ENCODE peak calls at places on chromosomes 7 and 10, in four cellular contexts. S, W, Q and Y are unnamed samples.

GRCh38 chr10:128058106-128058745 is 68.0 kb downstream of the MKI67 start:
- DNase-seq in S (no peak), W (no peak), Q (no peak), Y (no peak)

GRCh38 chr10:111103196-111103595 is 26.4 kb downstream of the ADRA2A start:
- DNase-seq in S (no peak), W (no peak), Q (no peak), Y (no peak)

GRCh38 chr10:5510281-5511072 is 11.1 kb upstream of the CALML5 start:
- DNase-seq in S (no peak), W (no peak), Q (no peak), Y (no peak)

GRCh38 chr7:31796375-31796774 is 109.4 kb downstream of the PPP1R17 start:
- DNase-seq in S (no peak), W (no peak), Q (no peak), Y (no peak)

GRCh38 chr10:101952196-101952595 is 103.8 kb downstream of the ARMH3 start:
- DNase-seq in S (no peak), W (no peak), Q (no peak), Y (no peak)

GRCh38 chr10:27481486-27481885 is 22.6 kb upstream of the RAB18 start:
- DNase-seq in S (no peak), W (no peak), Q (no peak), Y (no peak)

GRCh38 chr10:43235070-43235900 is 31.6 kb downstream of the RASGEF1A start:
- DNase-seq in S (no peak), W (no peak), Q (no peak), Y (no peak)

GRCh38 chr7:15399446-15399845 is 162.4 kb downstream of the AGMO start:
- DNase-seq in S (no peak), W (no peak), Q (no peak), Y (no peak)

GRCh38 chr7:134587736-134588135 is 38.8 kb downstream of the AKR1B15 start:
- DNase-seq in S (no peak), W (no peak), Q (no peak), Y (no peak)

GRCh38 chr7:44046321-44047061 is 2.0 kb downstream of the DBNL start:
- DNase-seq in S (peak; percentile 76), W (no peak), Q (no peak), Y (no peak)
- TF ChIP-seq YY1 in S (no peak), W (no peak), Q (no peak), Y (no peak)

GRCh38 chr10:29784175-29784773 is 149.5 kb upstream of the SVIL start:
- DNase-seq in S (no peak), W (peak; percentile 29), Q (no peak), Y (peak; percentile 95)
- TF ChIP-seq SUZ12 in S (no peak), W (no peak), Q (no peak), Y (no peak)

GRCh38 chr7:116731737-116732335 is 59.8 kb downstream of the MET start:
- DNase-seq in S (no peak), W (peak; percentile 36), Q (no peak), Y (no peak)

GRCh38 chr7:116728413-116728812 is 56.4 kb downstream of the MET start:
- DNase-seq in S (no peak), W (no peak), Q (no peak), Y (no peak)

GRCh38 chr7:116732788-116733709 is 61.1 kb downstream of the MET start:
- DNase-seq in S (no peak), W (peak; percentile 21), Q (no peak), Y (no peak)

GRCh38 chr7:116730097-116731018 is 58.4 kb downstream of the MET start:
- DNase-seq in S (no peak), W (no peak), Q (no peak), Y (no peak)

GRCh38 chr7:116731019-116731388 is 59.0 kb downstream of the MET start:
- DNase-seq in S (no peak), W (no peak), Q (no peak), Y (no peak)
- H3K9ac ChIP-seq in S (no peak overlapping the region), W (no peak overlapping the region), Q (no peak overlapping the region), Y (no peak overlapping the region)

GRCh38 chr7:34895202-34895601 is 142.1 kb downstream of the DPY19L1 start:
- DNase-seq in S (no peak), W (no peak), Q (no peak), Y (no peak)

GRCh38 chr7:34902181-34902580 is 135.1 kb downstream of the DPY19L1 start:
- DNase-seq in S (no peak), W (no peak), Q (no peak), Y (no peak)

GRCh38 chr7:34904987-34905386 is 132.3 kb downstream of the DPY19L1 start:
- DNase-seq in S (no peak), W (no peak), Q (no peak), Y (no peak)

DNA sequence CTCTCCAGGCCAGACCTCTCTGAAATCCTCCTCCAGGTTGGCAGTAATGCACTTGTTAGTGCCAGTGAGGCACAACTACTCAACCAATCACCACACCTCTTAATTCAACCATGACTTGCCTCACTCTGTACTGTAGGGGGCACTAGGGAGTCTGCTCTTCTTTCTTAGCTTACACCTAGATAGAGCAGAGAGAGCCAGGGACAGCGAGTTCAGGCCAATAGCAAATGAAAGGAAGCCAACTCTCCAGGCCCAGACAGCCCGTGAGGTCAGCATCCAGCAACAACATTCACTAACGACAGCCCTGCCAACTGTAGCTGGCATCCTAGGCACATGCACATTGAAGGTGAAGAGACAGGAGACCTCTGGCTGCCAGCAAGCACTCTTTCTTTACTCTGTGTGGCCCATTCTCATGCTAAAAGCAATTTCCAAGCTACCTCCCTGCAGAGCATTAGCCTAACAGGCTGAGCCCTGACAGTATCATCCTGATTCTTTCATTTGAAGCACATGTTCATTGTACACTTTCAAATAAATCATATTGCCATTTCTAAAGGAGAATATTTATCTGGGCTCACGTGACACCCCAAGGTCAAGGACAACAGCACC is 136.3 kb downstream of the DPY19L1 start:
- DNase-seq in S (no peak), W (peak; percentile 20), Q (peak; percentile 63), Y (peak; percentile 50)
- TF ChIP-seq YY1 in S (no peak), W (no peak), Q (no peak), Y (no peak)

GRCh38 chr10:44851413-44851812 is 59.7 kb upstream of the TMEM72 start:
- DNase-seq in S (no peak), W (no peak), Q (no peak), Y (no peak)
- TF ChIP-seq SUZ12 in S (no peak), W (no peak), Q (no peak), Y (no peak)

DNA sequence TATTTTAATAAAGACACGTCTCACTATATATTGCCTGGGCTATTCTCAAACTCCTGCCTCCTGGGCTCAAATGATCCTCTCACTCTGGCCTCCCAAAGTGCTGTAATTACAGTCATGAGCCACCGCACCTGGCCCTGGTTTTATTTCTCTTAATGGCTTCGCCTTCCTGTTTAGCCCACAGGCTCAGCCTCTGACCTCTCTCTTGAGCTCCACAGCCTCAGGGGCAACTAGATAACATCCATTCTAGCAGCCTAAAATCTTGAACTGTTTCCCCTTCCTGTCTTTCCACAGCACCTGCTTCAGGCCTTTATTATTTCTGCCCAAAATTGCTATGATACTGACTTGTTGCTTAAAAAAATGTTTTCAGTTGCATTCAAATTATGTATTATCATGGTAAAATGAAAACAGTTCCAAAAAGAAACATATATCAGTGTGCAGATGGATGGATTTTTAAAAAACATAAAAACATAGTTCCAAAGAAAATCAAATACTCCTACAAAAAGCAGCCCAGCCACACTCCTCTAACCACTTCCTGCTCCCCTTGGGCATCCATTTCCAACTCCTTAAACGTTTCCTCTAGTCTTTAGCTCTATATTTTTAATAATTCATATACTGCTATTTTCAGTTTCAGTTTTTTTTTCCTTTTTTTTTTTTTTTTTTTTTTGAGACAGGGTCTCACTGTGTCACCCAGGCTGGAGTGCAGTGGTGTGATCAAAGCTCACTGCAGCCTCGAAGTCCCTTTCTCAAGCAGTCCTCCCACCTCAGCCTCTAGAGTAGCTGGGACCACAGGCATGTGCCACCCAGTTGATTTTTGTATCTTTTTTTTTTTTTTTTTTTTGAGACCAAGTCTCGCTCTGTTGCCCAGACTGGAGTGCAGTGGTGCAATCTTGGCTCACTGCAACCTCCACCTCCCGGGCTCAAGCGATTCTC is 5.1 kb upstream of the BAZ1B start:
- DNase-seq in S (no peak), W (no peak), Q (no peak), Y (no peak)
- H3K9ac ChIP-seq in S (peak overlapping the region; percentile 16), W (no peak overlapping the region), Q (no peak overlapping the region), Y (no peak overlapping the region)

DNA sequence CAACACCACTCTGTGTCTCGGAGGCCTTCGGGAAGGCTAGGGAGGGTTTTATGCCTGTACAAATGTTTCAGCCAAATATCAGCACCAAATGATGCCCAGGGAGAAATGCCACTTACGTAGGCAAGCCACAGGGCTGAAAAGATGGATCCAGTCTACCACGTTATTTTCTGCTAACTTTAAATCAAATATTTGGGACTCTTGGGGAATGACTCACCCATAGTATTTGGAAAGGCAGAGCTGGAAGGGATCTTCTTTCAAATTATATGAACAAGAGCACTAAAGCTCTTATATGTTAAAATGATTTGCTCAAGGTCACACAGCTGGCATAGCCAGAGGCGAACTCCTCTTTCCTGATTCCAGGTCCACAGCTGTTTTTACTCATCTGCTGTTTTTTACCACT is 591.4 kb downstream of the SORCS1 start:
- DNase-seq in S (no peak), W (no peak), Q (no peak), Y (no peak)
- TF ChIP-seq YY1 in S (no peak), W (no peak), Q (no peak), Y (no peak)

DNA sequence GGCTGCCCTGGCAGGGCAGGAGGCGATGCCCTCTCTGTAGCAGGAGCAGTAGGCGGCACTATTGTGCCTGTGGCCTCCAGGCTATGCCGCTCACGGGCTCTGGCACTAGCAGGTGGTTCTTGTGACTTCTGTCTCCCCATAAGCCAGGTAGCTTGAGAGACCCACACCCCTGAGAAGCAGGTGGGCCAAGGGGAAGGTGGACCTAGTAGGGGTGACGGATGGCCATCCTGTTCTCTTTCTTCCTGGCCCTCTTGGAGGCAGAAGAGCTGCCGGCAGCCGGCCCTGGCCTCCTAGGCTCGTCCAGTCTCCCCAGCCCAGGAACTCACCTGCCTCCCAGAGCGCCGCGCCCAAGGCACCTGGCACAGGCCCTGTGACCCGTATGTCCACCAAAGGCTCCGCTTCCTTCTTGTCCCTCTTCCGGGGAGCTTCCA is 15.4 kb downstream of the MMRN2 start:
- DNase-seq in S (no peak), W (no peak), Q (no peak), Y (no peak)
- TF ChIP-seq SUZ12 in S (no peak), W (no peak), Q (no peak), Y (no peak)

DNA sequence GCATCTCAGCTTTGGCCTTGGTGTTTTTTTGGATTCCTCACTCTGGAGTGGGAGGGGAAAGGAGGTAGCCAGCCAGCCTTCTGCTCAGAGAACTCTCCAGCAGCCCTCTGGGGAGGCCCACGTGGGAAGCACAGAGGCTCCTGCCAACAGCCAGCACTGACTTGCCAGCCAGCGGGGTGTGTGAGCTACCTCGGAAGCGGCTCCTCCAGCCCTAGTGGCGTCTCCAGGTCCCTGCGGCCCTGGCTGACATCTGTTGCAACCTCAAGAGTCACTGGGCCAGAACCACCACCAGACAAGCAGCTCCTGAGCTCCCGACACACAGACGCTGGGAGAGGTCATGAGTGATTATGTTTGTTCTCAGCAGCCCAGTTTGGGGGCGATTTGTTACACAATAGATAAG is 180.2 kb upstream of the FZD8 start:
- DNase-seq in S (no peak), W (peak; percentile 3), Q (peak; percentile 74), Y (peak; percentile 18)
- H3K9ac ChIP-seq in S (no peak overlapping the region), W (no peak overlapping the region), Q (no peak overlapping the region), Y (no peak overlapping the region)